ENCODE peak calls at places on chromosomes 5 and 9, in six cellular contexts. One of them, this sample, is unnamed.

GRCh38 chr5:134590992-134591659 is 41.5 kb downstream of the SAR1B start:
- DNase-seq in left lung: no peak
- DNase-seq in CD8-positive, alpha-beta T cell: no peak
- DNase-seq in SJSA1: no peak
- DNase-seq in transverse colon: peak; percentile 78
- DNase-seq in aorta: no peak
- DNase-seq in this sample: no peak

GRCh38 chr5:59525957-59526356 is 367.6 kb downstream of the PDE4D start:
- DNase-seq in SJSA1: peak; percentile 28
- DNase-seq in aorta: no peak
- DNase-seq in CD8-positive, alpha-beta T cell: no peak
- DNase-seq in transverse colon: no peak
- DNase-seq in left lung: no peak
- DNase-seq in this sample: no peak

GRCh38 chr5:180784497-180785097 is 18.0 kb downstream of the MGAT1 start:
- DNase-seq in SJSA1: no peak
- DNase-seq in CD8-positive, alpha-beta T cell: peak; percentile 57
- DNase-seq in aorta: peak; percentile 91
- DNase-seq in left lung: peak; percentile 70
- DNase-seq in transverse colon: peak; percentile 82
- DNase-seq in this sample: peak; percentile 76

GRCh38 chr5:135008981-135009735 is 24.9 kb downstream of the PITX1 start:
- DNase-seq in SJSA1: no peak
- DNase-seq in transverse colon: no peak
- DNase-seq in aorta: peak; percentile 52
- DNase-seq in CD8-positive, alpha-beta T cell: no peak
- DNase-seq in left lung: peak; percentile 53
- DNase-seq in this sample: no peak

GRCh38 chr9:36632892-36633291 is 60.2 kb downstream of the MELK start:
- DNase-seq in SJSA1: no peak
- DNase-seq in transverse colon: no peak
- DNase-seq in CD8-positive, alpha-beta T cell: no peak
- DNase-seq in left lung: no peak
- DNase-seq in aorta: no peak
- DNase-seq in this sample: no peak

GRCh38 chr5:61322738-61323429 is 9.2 kb upstream of the ZSWIM6 start:
- DNase-seq in aorta: no peak
- DNase-seq in transverse colon: peak; percentile 74
- DNase-seq in SJSA1: no peak
- DNase-seq in left lung: no peak
- DNase-seq in CD8-positive, alpha-beta T cell: no peak
- DNase-seq in this sample: no peak

GRCh38 chr9:34403554-34404380 is 27.1 kb upstream of the MYORG start:
- DNase-seq in transverse colon: peak; percentile 71
- DNase-seq in SJSA1: peak; percentile 42
- DNase-seq in left lung: no peak
- DNase-seq in CD8-positive, alpha-beta T cell: no peak
- DNase-seq in aorta: peak; percentile 88
- DNase-seq in this sample: peak; percentile 86

GRCh38 chr5:122195784-122196394 is 66.5 kb downstream of the ZNF474 start:
- DNase-seq in CD8-positive, alpha-beta T cell: no peak
- DNase-seq in aorta: no peak
- DNase-seq in transverse colon: no peak
- DNase-seq in SJSA1: peak; percentile 56
- DNase-seq in left lung: no peak
- DNase-seq in this sample: no peak

GRCh38 chr5:43042176-43042625 is 2.1 kb upstream of the ANXA2R start:
- DNase-seq in SJSA1: peak; percentile 90
- DNase-seq in left lung: peak; percentile 95
- DNase-seq in aorta: peak; percentile 92
- DNase-seq in transverse colon: peak; percentile 79
- DNase-seq in CD8-positive, alpha-beta T cell: peak; percentile 73
- DNase-seq in this sample: peak; percentile 85

GRCh38 chr5:127447822-127448221 is 69.6 kb upstream of the PRRC1 start:
- DNase-seq in SJSA1: no peak
- DNase-seq in aorta: no peak
- DNase-seq in left lung: no peak
- DNase-seq in transverse colon: no peak
- DNase-seq in CD8-positive, alpha-beta T cell: no peak
- DNase-seq in this sample: no peak

GRCh38 chr5:15933481-15934207 is 245.9 kb downstream of the MARCHF11 start:
- DNase-seq in CD8-positive, alpha-beta T cell: no peak
- DNase-seq in aorta: no peak
- DNase-seq in transverse colon: no peak
- DNase-seq in left lung: no peak
- DNase-seq in SJSA1: peak; percentile 32
- DNase-seq in this sample: no peak

GRCh38 chr9:69580582-69580945 is 91.6 kb downstream of the APBA1 start:
- DNase-seq in aorta: no peak
- DNase-seq in transverse colon: no peak
- DNase-seq in CD8-positive, alpha-beta T cell: no peak
- DNase-seq in left lung: no peak
- DNase-seq in SJSA1: no peak
- DNase-seq in this sample: no peak

GRCh38 chr5:2430606-2431005 is 320.9 kb downstream of the IRX2 start:
- DNase-seq in left lung: no peak
- DNase-seq in CD8-positive, alpha-beta T cell: no peak
- DNase-seq in aorta: no peak
- DNase-seq in SJSA1: no peak
- DNase-seq in transverse colon: no peak
- DNase-seq in this sample: no peak

GRCh38 chr9:21137020-21137419 is 4.6 kb downstream of the IFNW1 start:
- DNase-seq in left lung: no peak
- DNase-seq in transverse colon: no peak
- DNase-seq in aorta: no peak
- DNase-seq in SJSA1: no peak
- DNase-seq in CD8-positive, alpha-beta T cell: no peak
- DNase-seq in this sample: no peak
- H3K4me3 ChIP-seq in left lung: no peak overlapping the region
- H3K4me3 ChIP-seq in transverse colon: no peak overlapping the region
- H3K4me3 ChIP-seq in aorta: no peak overlapping the region
- H3K4me3 ChIP-seq in SJSA1: no peak overlapping the region
- H3K4me3 ChIP-seq in CD8-positive, alpha-beta T cell: no peak overlapping the region
- H3K4me3 ChIP-seq in this sample: no peak overlapping the region

DNA sequence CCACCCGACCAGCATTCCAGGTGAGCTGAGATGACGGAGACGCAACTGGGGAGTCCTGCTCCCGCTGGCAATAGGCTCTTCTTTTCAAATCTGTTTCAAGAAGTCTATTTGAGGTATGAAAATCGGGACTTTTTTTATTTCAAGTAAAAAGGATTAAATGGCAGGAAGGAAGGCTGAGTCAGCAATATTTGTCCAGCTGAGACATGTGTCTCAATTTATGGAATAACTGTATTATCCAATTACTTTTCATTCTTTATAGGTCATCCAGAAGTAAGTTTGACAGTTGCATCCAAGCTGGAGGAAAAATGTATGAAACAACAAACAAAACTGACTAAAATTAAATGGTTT is 221.1 kb downstream of the NR2F1-AS1 start:
- DNase-seq in SJSA1: no peak
- DNase-seq in left lung: no peak
- DNase-seq in aorta: no peak
- DNase-seq in CD8-positive, alpha-beta T cell: no peak
- DNase-seq in transverse colon: no peak
- DNase-seq in this sample: no peak
- H3K27ac ChIP-seq in SJSA1: peak overlapping the region; percentile 84
- H3K27ac ChIP-seq in left lung: no peak overlapping the region
- H3K27ac ChIP-seq in aorta: no peak overlapping the region
- H3K27ac ChIP-seq in CD8-positive, alpha-beta T cell: no peak overlapping the region
- H3K27ac ChIP-seq in transverse colon: no peak overlapping the region
- H3K27ac ChIP-seq in this sample: peak overlapping the region; percentile 62

GRCh38 chr5:144209421-144209820 is 38.7 kb downstream of the KCTD16 start:
- DNase-seq in aorta: no peak
- DNase-seq in SJSA1: no peak
- DNase-seq in left lung: no peak
- DNase-seq in CD8-positive, alpha-beta T cell: no peak
- DNase-seq in transverse colon: no peak
- DNase-seq in this sample: no peak

GRCh38 chr5:144205141-144205551 is 34.5 kb downstream of the KCTD16 start:
- DNase-seq in CD8-positive, alpha-beta T cell: no peak
- DNase-seq in left lung: peak; percentile 72
- DNase-seq in SJSA1: peak; percentile 11
- DNase-seq in aorta: peak; percentile 80
- DNase-seq in transverse colon: no peak
- DNase-seq in this sample: peak; percentile 45

GRCh38 chr5:144203750-144204596 is 33.3 kb downstream of the KCTD16 start:
- DNase-seq in transverse colon: peak; percentile 12
- DNase-seq in aorta: no peak
- DNase-seq in CD8-positive, alpha-beta T cell: no peak
- DNase-seq in SJSA1: peak; percentile 63
- DNase-seq in left lung: no peak
- DNase-seq in this sample: no peak

GRCh38 chr5:144207875-144208444 is 37.3 kb downstream of the KCTD16 start:
- DNase-seq in left lung: no peak
- DNase-seq in aorta: no peak
- DNase-seq in SJSA1: no peak
- DNase-seq in transverse colon: no peak
- DNase-seq in CD8-positive, alpha-beta T cell: no peak
- DNase-seq in this sample: no peak

DNA sequence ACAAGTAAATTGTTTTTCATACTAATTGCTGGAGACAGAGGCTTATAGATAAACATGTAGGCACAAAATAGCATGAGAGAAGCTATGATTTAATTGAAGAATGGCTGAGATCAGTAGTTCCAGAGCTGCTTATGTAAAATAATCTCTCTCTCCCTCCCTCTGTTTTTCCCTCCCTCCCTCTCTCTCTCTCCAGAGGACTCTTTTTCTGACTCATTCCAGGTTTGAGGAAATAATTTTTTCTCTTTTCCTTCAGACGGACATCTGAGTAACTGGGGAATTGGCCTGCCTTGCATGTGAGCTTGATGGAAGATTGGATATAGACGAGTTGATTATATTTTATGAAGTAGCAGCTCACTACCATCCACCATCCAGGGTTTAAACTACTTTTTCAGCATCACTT is 35.5 kb downstream of the KCTD16 start:
- DNase-seq in SJSA1: no peak
- DNase-seq in CD8-positive, alpha-beta T cell: no peak
- DNase-seq in aorta: no peak
- DNase-seq in transverse colon: no peak
- DNase-seq in left lung: no peak
- DNase-seq in this sample: no peak
- H3K4me3 ChIP-seq in SJSA1: no peak overlapping the region
- H3K4me3 ChIP-seq in CD8-positive, alpha-beta T cell: no peak overlapping the region
- H3K4me3 ChIP-seq in aorta: no peak overlapping the region
- H3K4me3 ChIP-seq in transverse colon: no peak overlapping the region
- H3K4me3 ChIP-seq in left lung: no peak overlapping the region
- H3K4me3 ChIP-seq in this sample: peak overlapping the region; percentile 54

DNA sequence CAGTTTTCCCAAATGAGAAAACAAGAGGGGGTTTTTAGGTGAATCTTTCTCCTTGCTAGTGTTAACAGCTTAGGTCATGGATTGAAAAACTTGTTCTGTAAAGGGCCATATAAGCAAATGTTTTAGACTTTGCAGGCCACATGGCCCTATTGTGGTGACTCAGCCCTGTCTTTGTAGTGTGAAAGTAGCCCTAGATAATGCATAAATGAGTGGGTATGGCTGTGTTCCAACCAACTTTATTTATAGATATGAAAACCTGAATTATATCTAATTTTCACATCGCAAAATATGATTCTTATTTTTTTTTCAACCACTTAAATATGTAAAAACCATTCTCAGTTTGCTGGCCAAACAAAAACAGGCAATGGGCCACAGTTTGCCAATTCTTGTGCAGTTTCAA is 6.9 kb upstream of the BARX1 start:
- DNase-seq in CD8-positive, alpha-beta T cell: no peak
- DNase-seq in left lung: no peak
- DNase-seq in transverse colon: no peak
- DNase-seq in aorta: no peak
- DNase-seq in SJSA1: no peak
- DNase-seq in this sample: no peak
- H3K27ac ChIP-seq in CD8-positive, alpha-beta T cell: no peak overlapping the region
- H3K27ac ChIP-seq in left lung: no peak overlapping the region
- H3K27ac ChIP-seq in transverse colon: no peak overlapping the region
- H3K27ac ChIP-seq in aorta: no peak overlapping the region
- H3K27ac ChIP-seq in SJSA1: no peak overlapping the region
- H3K27ac ChIP-seq in this sample: no peak overlapping the region

GRCh38 chr5:35863159-35863558 is 6.5 kb downstream of the IL7R start:
- DNase-seq in CD8-positive, alpha-beta T cell: no peak
- DNase-seq in aorta: no peak
- DNase-seq in SJSA1: no peak
- DNase-seq in left lung: no peak
- DNase-seq in transverse colon: no peak
- DNase-seq in this sample: no peak
- H3K4me3 ChIP-seq in CD8-positive, alpha-beta T cell: peak overlapping the region; percentile 80
- H3K4me3 ChIP-seq in aorta: no peak overlapping the region
- H3K4me3 ChIP-seq in SJSA1: no peak overlapping the region
- H3K4me3 ChIP-seq in left lung: no peak overlapping the region
- H3K4me3 ChIP-seq in transverse colon: no peak overlapping the region
- H3K4me3 ChIP-seq in this sample: no peak overlapping the region

GRCh38 chr5:139148986-139149385 is 49.2 kb downstream of the SIL1 start:
- DNase-seq in SJSA1: no peak
- DNase-seq in left lung: no peak
- DNase-seq in CD8-positive, alpha-beta T cell: no peak
- DNase-seq in aorta: no peak
- DNase-seq in transverse colon: no peak
- DNase-seq in this sample: no peak

GRCh38 chr5:139148306-139148705 is 49.9 kb downstream of the SIL1 start:
- DNase-seq in CD8-positive, alpha-beta T cell: no peak
- DNase-seq in left lung: no peak
- DNase-seq in aorta: no peak
- DNase-seq in SJSA1: no peak
- DNase-seq in transverse colon: no peak
- DNase-seq in this sample: peak; percentile 60

GRCh38 chr5:139151902-139152301 is 46.3 kb downstream of the SIL1 start:
- DNase-seq in aorta: no peak
- DNase-seq in transverse colon: no peak
- DNase-seq in left lung: no peak
- DNase-seq in CD8-positive, alpha-beta T cell: no peak
- DNase-seq in SJSA1: no peak
- DNase-seq in this sample: no peak

GRCh38 chr5:139149477-139150199 is 48.5 kb downstream of the SIL1 start:
- DNase-seq in transverse colon: no peak
- DNase-seq in SJSA1: no peak
- DNase-seq in aorta: no peak
- DNase-seq in left lung: no peak
- DNase-seq in CD8-positive, alpha-beta T cell: no peak
- DNase-seq in this sample: no peak

DNA sequence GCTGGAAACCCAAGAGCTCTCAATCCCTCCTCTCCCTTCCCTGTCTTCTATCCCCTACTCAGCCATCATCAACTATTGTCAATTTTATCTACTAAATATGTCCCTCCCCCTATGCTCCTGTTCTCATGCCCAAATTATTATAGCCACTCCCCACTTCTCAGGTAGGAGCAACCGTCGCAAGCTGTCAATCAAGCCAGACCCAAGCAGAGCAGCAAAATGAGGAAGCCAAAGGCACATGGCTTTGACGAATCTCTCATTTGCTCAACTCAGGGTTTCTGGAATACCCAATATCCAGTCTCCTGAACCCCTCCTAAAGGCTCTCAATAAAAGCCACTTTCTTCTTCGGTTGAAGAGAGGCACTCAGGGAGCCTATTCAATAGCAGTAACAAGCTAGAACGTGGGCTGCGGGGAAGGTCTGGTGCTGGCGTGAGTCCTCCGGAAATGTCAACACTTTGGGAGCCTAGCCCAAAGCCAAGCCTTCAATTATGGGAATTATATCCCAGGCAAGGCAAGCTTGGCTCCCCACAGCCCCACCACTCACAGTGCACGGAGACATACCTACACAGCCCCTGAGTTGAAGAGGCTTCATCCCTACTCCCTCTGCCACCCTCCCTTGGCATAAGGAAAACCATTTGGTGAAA is 47.7 kb downstream of the SIL1 start:
- DNase-seq in left lung: no peak
- DNase-seq in aorta: no peak
- DNase-seq in transverse colon: no peak
- DNase-seq in CD8-positive, alpha-beta T cell: no peak
- DNase-seq in SJSA1: no peak
- DNase-seq in this sample: no peak
- H3K27ac ChIP-seq in left lung: peak overlapping the region; percentile 41
- H3K27ac ChIP-seq in aorta: no peak overlapping the region
- H3K27ac ChIP-seq in transverse colon: no peak overlapping the region
- H3K27ac ChIP-seq in CD8-positive, alpha-beta T cell: no peak overlapping the region
- H3K27ac ChIP-seq in SJSA1: no peak overlapping the region
- H3K27ac ChIP-seq in this sample: peak overlapping the region; percentile 31